ENCODE peak calls at places on chromosomes 6 and 20, in six cellular contexts. One of them, this sample, is unnamed.

GRCh38 chr6:109457596-109457996 is 2.0 kb upstream of the MICAL1 start:
- DNase-seq in IMR-90: no peak
- DNase-seq in H1: no peak
- DNase-seq in trophoblast cell: peak
- DNase-seq in mesenchymal stem cell: no peak
- DNase-seq in H9: no peak
- DNase-seq in this sample: no peak

GRCh38 chr6:157867981-157868380 is 44.9 kb downstream of the SNX9 start:
- DNase-seq in IMR-90: no peak
- DNase-seq in H1: no peak
- DNase-seq in trophoblast cell: no peak
- DNase-seq in mesenchymal stem cell: no peak
- DNase-seq in H9: no peak
- DNase-seq in this sample: no peak

GRCh38 chr6:150354754-150355571 is 13.8 kb upstream of the IYD start:
- DNase-seq in IMR-90: peak
- DNase-seq in H1: no peak
- DNase-seq in trophoblast cell: no peak
- DNase-seq in mesenchymal stem cell: no peak
- DNase-seq in H9: no peak
- DNase-seq in this sample: no peak

GRCh38 chr6:149028767-149029405 is 282.1 kb downstream of the UST start:
- DNase-seq in IMR-90: peak
- DNase-seq in H1: no peak
- DNase-seq in trophoblast cell: peak
- DNase-seq in mesenchymal stem cell: peak
- DNase-seq in H9: no peak
- DNase-seq in this sample: peak

GRCh38 chr20:48607544-48607865 is 220.3 kb downstream of the PREX1 start:
- DNase-seq in IMR-90: no peak
- DNase-seq in H1: no peak
- DNase-seq in trophoblast cell: no peak
- DNase-seq in mesenchymal stem cell: no peak
- DNase-seq in H9: no peak
- DNase-seq in this sample: no peak

GRCh38 chr20:57993738-57994431 is 234.6 kb downstream of the ANKRD60 start:
- DNase-seq in IMR-90: no peak
- DNase-seq in H1: no peak
- DNase-seq in trophoblast cell: no peak
- DNase-seq in mesenchymal stem cell: no peak
- DNase-seq in H9: no peak
- DNase-seq in this sample: no peak

GRCh38 chr6:52307900-52308372 is 23.4 kb upstream of the MCM3 start:
- DNase-seq in IMR-90: no peak
- DNase-seq in H1: no peak
- DNase-seq in trophoblast cell: no peak
- DNase-seq in mesenchymal stem cell: no peak
- DNase-seq in H9: no peak
- DNase-seq in this sample: no peak

GRCh38 chr6:16705403-16705993 is 55.8 kb downstream of the ATXN1 start:
- DNase-seq in IMR-90: no peak
- DNase-seq in H1: no peak
- DNase-seq in trophoblast cell: no peak
- DNase-seq in mesenchymal stem cell: no peak
- DNase-seq in H9: peak
- DNase-seq in this sample: no peak

GRCh38 chr6:39419607-39420006 is 97.1 kb upstream of the KCNK16 start:
- DNase-seq in IMR-90: no peak
- DNase-seq in H1: no peak
- DNase-seq in trophoblast cell: no peak
- DNase-seq in mesenchymal stem cell: no peak
- DNase-seq in H9: no peak
- DNase-seq in this sample: no peak

GRCh38 chr6:105985098-105985815 is 100.9 kb upstream of the PRDM1 start:
- DNase-seq in IMR-90: no peak
- DNase-seq in H1: no peak
- DNase-seq in trophoblast cell: no peak
- DNase-seq in mesenchymal stem cell: peak
- DNase-seq in H9: no peak
- DNase-seq in this sample: no peak

GRCh38 chr6:138234363-138234762 is 16.1 kb upstream of the PBOV1 start:
- DNase-seq in IMR-90: no peak
- DNase-seq in H1: no peak
- DNase-seq in trophoblast cell: no peak
- DNase-seq in mesenchymal stem cell: no peak
- DNase-seq in H9: no peak
- DNase-seq in this sample: no peak

GRCh38 chr6:69868961-69869360 is 2.6 kb downstream of the COL19A1 start:
- DNase-seq in IMR-90: no peak
- DNase-seq in H1: no peak
- DNase-seq in trophoblast cell: no peak
- DNase-seq in mesenchymal stem cell: no peak
- DNase-seq in H9: no peak
- DNase-seq in this sample: no peak

GRCh38 chr20:41180599-41181333 is 43.4 kb downstream of the PLCG1 start:
- DNase-seq in IMR-90: no peak
- DNase-seq in H1: peak
- DNase-seq in trophoblast cell: no peak
- DNase-seq in mesenchymal stem cell: no peak
- DNase-seq in H9: peak
- DNase-seq in this sample: no peak

GRCh38 chr6:136563386-136564152 is 13.3 kb upstream of the MAP7 start:
- DNase-seq in IMR-90: no peak
- DNase-seq in H1: no peak
- DNase-seq in trophoblast cell: no peak
- DNase-seq in mesenchymal stem cell: no peak
- DNase-seq in H9: no peak
- DNase-seq in this sample: no peak

GRCh38 chr6:169639653-169640278 is 62.1 kb downstream of the WDR27 start:
- DNase-seq in IMR-90: no peak
- DNase-seq in H1: no peak
- DNase-seq in trophoblast cell: no peak
- DNase-seq in mesenchymal stem cell: no peak
- DNase-seq in H9: no peak
- DNase-seq in this sample: no peak

GRCh38 chr20:24950128-24950835 is 1.2 kb downstream of the CST7 start:
- DNase-seq in IMR-90: no peak
- DNase-seq in H1: peak
- DNase-seq in trophoblast cell: no peak
- DNase-seq in mesenchymal stem cell: no peak
- DNase-seq in H9: peak
- DNase-seq in this sample: no peak

GRCh38 chr6:43801489-43802181 is 31.6 kb downstream of the VEGFA start:
- DNase-seq in IMR-90: no peak
- DNase-seq in H1: no peak
- DNase-seq in trophoblast cell: no peak
- DNase-seq in mesenchymal stem cell: no peak
- DNase-seq in H9: no peak
- DNase-seq in this sample: no peak

GRCh38 chr6:56865081-56865875 is 89.6 kb upstream of the BEND6 start:
- DNase-seq in IMR-90: no peak
- DNase-seq in H1: no peak
- DNase-seq in trophoblast cell: peak
- DNase-seq in mesenchymal stem cell: no peak
- DNase-seq in H9: no peak
- DNase-seq in this sample: no peak

GRCh38 chr6:149834513-149835481 is 29.4 kb downstream of the LRP11 start:
- DNase-seq in IMR-90: peak
- DNase-seq in H1: peak
- DNase-seq in trophoblast cell: peak
- DNase-seq in mesenchymal stem cell: peak
- DNase-seq in H9: peak
- DNase-seq in this sample: peak

DNA sequence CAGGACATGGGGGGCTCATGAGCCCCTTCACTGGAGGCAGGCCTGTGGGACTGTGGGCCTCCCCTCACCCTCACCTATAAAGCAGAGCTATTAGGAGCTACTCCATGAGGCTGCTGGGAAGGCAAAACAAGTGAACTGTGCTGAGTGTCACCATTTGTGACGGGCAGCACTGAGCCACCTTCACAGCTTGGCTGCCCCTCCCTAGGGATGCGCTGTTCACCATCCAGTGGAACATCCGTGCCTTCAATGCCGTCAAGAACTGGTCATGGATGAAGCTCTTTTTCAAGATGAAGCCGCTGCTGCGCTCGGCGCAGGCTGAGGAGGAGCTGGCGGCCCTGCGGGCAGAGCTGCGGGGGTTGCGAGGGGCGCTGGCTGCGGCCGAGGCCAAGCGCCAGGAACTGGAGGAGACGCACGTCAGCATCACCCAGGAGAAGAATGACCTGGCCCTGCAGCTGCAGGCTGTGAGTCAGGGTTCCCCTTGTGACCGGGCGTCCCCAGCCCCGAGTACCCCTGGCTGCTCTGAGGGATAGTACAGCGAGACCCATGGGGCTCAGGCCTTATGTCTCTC is 38.4 kb downstream of the MYH7B start:
- DNase-seq in IMR-90: no peak
- DNase-seq in H1: no peak
- DNase-seq in trophoblast cell: no peak
- DNase-seq in mesenchymal stem cell: no peak
- DNase-seq in H9: no peak
- DNase-seq in this sample: no peak
- H4K91ac ChIP-seq in IMR-90: no peak
- H4K91ac ChIP-seq in H1: no peak
- H4K91ac ChIP-seq in trophoblast cell: no peak
- H4K91ac ChIP-seq in mesenchymal stem cell: no peak
- H4K91ac ChIP-seq in H9: no peak
- H4K91ac ChIP-seq in this sample: no peak

GRCh38 chr6:35879151-35879550 is 41.7 kb downstream of the SRPK1 start:
- DNase-seq in IMR-90: no peak
- DNase-seq in H1: no peak
- DNase-seq in trophoblast cell: no peak
- DNase-seq in mesenchymal stem cell: no peak
- DNase-seq in H9: no peak
- DNase-seq in this sample: no peak
- H4K91ac ChIP-seq in IMR-90: no peak
- H4K91ac ChIP-seq in H1: no peak
- H4K91ac ChIP-seq in trophoblast cell: no peak
- H4K91ac ChIP-seq in mesenchymal stem cell: no peak
- H4K91ac ChIP-seq in H9: no peak
- H4K91ac ChIP-seq in this sample: no peak

GRCh38 chr20:62675156-62675871 is 33.0 kb downstream of the SLCO4A1 start:
- DNase-seq in IMR-90: no peak
- DNase-seq in H1: no peak
- DNase-seq in trophoblast cell: peak
- DNase-seq in mesenchymal stem cell: no peak
- DNase-seq in H9: no peak
- DNase-seq in this sample: no peak
- H4K91ac ChIP-seq in IMR-90: no peak
- H4K91ac ChIP-seq in H1: no peak
- H4K91ac ChIP-seq in trophoblast cell: no peak
- H4K91ac ChIP-seq in mesenchymal stem cell: no peak
- H4K91ac ChIP-seq in H9: no peak
- H4K91ac ChIP-seq in this sample: no peak

GRCh38 chr6:163707385-163708355 is 293.2 kb downstream of the QKI start:
- DNase-seq in IMR-90: no peak
- DNase-seq in H1: no peak
- DNase-seq in trophoblast cell: no peak
- DNase-seq in mesenchymal stem cell: no peak
- DNase-seq in H9: no peak
- DNase-seq in this sample: no peak

GRCh38 chr6:163706688-163707087 is 292.2 kb downstream of the QKI start:
- DNase-seq in IMR-90: no peak
- DNase-seq in H1: no peak
- DNase-seq in trophoblast cell: no peak
- DNase-seq in mesenchymal stem cell: no peak
- DNase-seq in H9: no peak
- DNase-seq in this sample: no peak

GRCh38 chr6:163709255-163709654 is 294.7 kb downstream of the QKI start:
- DNase-seq in IMR-90: no peak
- DNase-seq in H1: no peak
- DNase-seq in trophoblast cell: no peak
- DNase-seq in mesenchymal stem cell: no peak
- DNase-seq in H9: no peak
- DNase-seq in this sample: no peak

GRCh38 chr6:163709693-163710092 is 295.2 kb downstream of the QKI start:
- DNase-seq in IMR-90: no peak
- DNase-seq in H1: no peak
- DNase-seq in trophoblast cell: no peak
- DNase-seq in mesenchymal stem cell: no peak
- DNase-seq in H9: no peak
- DNase-seq in this sample: no peak

DNA sequence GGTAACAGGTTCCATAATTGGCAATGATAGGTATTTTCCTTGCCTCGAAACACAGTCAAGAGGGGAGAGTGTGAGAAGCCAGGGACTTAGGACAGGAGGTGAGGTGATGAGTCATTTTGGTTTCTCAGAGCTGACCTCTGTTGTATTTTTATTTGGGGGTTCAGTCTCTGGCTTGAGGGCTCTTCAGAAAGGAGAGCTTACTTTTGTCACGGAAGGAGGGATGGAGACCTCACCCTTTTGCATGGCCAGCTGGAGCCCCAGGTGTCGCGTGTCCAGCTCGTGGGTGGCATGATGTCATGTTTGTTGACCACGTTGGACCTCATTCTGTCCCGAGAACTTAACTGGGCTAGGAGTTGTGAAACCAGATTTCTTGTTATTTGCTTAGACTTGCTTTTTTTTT is 293.9 kb downstream of the QKI start:
- DNase-seq in IMR-90: no peak
- DNase-seq in H1: no peak
- DNase-seq in trophoblast cell: no peak
- DNase-seq in mesenchymal stem cell: no peak
- DNase-seq in H9: no peak
- DNase-seq in this sample: no peak
- H4K91ac ChIP-seq in IMR-90: no peak
- H4K91ac ChIP-seq in H1: no peak
- H4K91ac ChIP-seq in trophoblast cell: no peak
- H4K91ac ChIP-seq in mesenchymal stem cell: no peak
- H4K91ac ChIP-seq in H9: no peak
- H4K91ac ChIP-seq in this sample: no peak

DNA sequence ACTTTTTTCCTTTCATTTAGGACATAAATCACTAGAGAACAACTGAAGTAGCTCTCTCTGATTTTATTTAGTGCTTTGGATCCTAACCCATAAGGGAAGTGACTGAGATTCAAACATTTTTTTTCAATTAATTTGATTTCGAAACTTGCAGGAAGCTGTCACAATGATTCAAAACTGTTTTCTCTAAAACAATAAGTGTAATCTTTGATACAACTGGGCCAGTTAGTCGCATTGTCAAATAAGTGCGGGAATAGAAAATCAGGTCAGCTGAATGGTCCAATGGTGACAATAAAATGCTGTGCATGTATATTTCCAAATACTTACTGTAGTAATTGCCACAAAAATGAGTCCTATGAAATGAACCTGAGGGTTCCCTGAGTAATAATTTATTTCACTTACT is 930.8 kb downstream of the TFAP2A start:
- DNase-seq in IMR-90: no peak
- DNase-seq in H1: no peak
- DNase-seq in trophoblast cell: no peak
- DNase-seq in mesenchymal stem cell: no peak
- DNase-seq in H9: no peak
- DNase-seq in this sample: no peak
- H4K91ac ChIP-seq in IMR-90: no peak
- H4K91ac ChIP-seq in H1: no peak
- H4K91ac ChIP-seq in trophoblast cell: no peak
- H4K91ac ChIP-seq in mesenchymal stem cell: no peak
- H4K91ac ChIP-seq in H9: no peak
- H4K91ac ChIP-seq in this sample: no peak